ENCODE peak calls at places on chromosomes 5 and 9, in eight cellular contexts. One of them, this sample, is unnamed.

GRCh38 chr5:141681695-141682641 is at the start of gene ARAP3:
- DNase-seq in sigmoid colon: peak
- DNase-seq in central memory CD4-positive, alpha-beta T cell: no peak
- DNase-seq in HTR-8/SVneo: peak
- DNase-seq in GM03348: peak
- DNase-seq in stimulated activated CD4-positive, alpha-beta T cell treated with anti-CD3 and anti-CD28 coated beads, TNF-alpha, amount 100 ng/mL, for 1 hour: no peak
- DNase-seq in dorsolateral prefrontal cortex: no peak
- DNase-seq in NCI-H774: no peak
- DNase-seq in this sample: no peak

GRCh38 chr9:99162759-99163364 is 57.9 kb downstream of the TGFBR1 start:
- DNase-seq in dorsolateral prefrontal cortex: no peak
- DNase-seq in stimulated activated CD4-positive, alpha-beta T cell treated with anti-CD3 and anti-CD28 coated beads, TNF-alpha, amount 100 ng/mL, for 1 hour: no peak
- DNase-seq in GM03348: peak
- DNase-seq in HTR-8/SVneo: peak
- DNase-seq in central memory CD4-positive, alpha-beta T cell: no peak
- DNase-seq in NCI-H774: peak
- DNase-seq in sigmoid colon: no peak
- DNase-seq in this sample: no peak

GRCh38 chr9:22374021-22374420 is 72.6 kb upstream of the DMRTA1 start:
- DNase-seq in HTR-8/SVneo: no peak
- DNase-seq in sigmoid colon: no peak
- DNase-seq in GM03348: no peak
- DNase-seq in NCI-H774: peak
- DNase-seq in dorsolateral prefrontal cortex: no peak
- DNase-seq in central memory CD4-positive, alpha-beta T cell: no peak
- DNase-seq in stimulated activated CD4-positive, alpha-beta T cell treated with anti-CD3 and anti-CD28 coated beads, TNF-alpha, amount 100 ng/mL, for 1 hour: no peak
- DNase-seq in this sample: no peak

GRCh38 chr9:130371196-130371966 is 73.4 kb upstream of the ASS1 start:
- DNase-seq in HTR-8/SVneo: no peak
- DNase-seq in dorsolateral prefrontal cortex: no peak
- DNase-seq in sigmoid colon: no peak
- DNase-seq in NCI-H774: no peak
- DNase-seq in central memory CD4-positive, alpha-beta T cell: no peak
- DNase-seq in GM03348: peak
- DNase-seq in stimulated activated CD4-positive, alpha-beta T cell treated with anti-CD3 and anti-CD28 coated beads, TNF-alpha, amount 100 ng/mL, for 1 hour: no peak
- DNase-seq in this sample: no peak

GRCh38 chr9:23524607-23525155 is 301.4 kb downstream of the ELAVL2 start:
- DNase-seq in central memory CD4-positive, alpha-beta T cell: no peak
- DNase-seq in GM03348: no peak
- DNase-seq in NCI-H774: no peak
- DNase-seq in stimulated activated CD4-positive, alpha-beta T cell treated with anti-CD3 and anti-CD28 coated beads, TNF-alpha, amount 100 ng/mL, for 1 hour: no peak
- DNase-seq in sigmoid colon: no peak
- DNase-seq in HTR-8/SVneo: no peak
- DNase-seq in dorsolateral prefrontal cortex: no peak
- DNase-seq in this sample: no peak

GRCh38 chr5:170773031-170773985 is 10.2 kb upstream of the GABRP start:
- DNase-seq in central memory CD4-positive, alpha-beta T cell: no peak
- DNase-seq in NCI-H774: no peak
- DNase-seq in dorsolateral prefrontal cortex: no peak
- DNase-seq in stimulated activated CD4-positive, alpha-beta T cell treated with anti-CD3 and anti-CD28 coated beads, TNF-alpha, amount 100 ng/mL, for 1 hour: no peak
- DNase-seq in sigmoid colon: no peak
- DNase-seq in GM03348: no peak
- DNase-seq in HTR-8/SVneo: no peak
- DNase-seq in this sample: no peak

GRCh38 chr5:154267516-154267915 is 77.0 kb downstream of the GALNT10 start:
- DNase-seq in dorsolateral prefrontal cortex: no peak
- DNase-seq in HTR-8/SVneo: no peak
- DNase-seq in central memory CD4-positive, alpha-beta T cell: no peak
- DNase-seq in GM03348: no peak
- DNase-seq in sigmoid colon: no peak
- DNase-seq in stimulated activated CD4-positive, alpha-beta T cell treated with anti-CD3 and anti-CD28 coated beads, TNF-alpha, amount 100 ng/mL, for 1 hour: no peak
- DNase-seq in NCI-H774: no peak
- DNase-seq in this sample: no peak

GRCh38 chr5:53089481-53089976 is 20.0 kb downstream of the MOCS2 start:
- DNase-seq in dorsolateral prefrontal cortex: no peak
- DNase-seq in GM03348: no peak
- DNase-seq in sigmoid colon: no peak
- DNase-seq in central memory CD4-positive, alpha-beta T cell: peak
- DNase-seq in HTR-8/SVneo: no peak
- DNase-seq in NCI-H774: no peak
- DNase-seq in stimulated activated CD4-positive, alpha-beta T cell treated with anti-CD3 and anti-CD28 coated beads, TNF-alpha, amount 100 ng/mL, for 1 hour: no peak
- DNase-seq in this sample: no peak

GRCh38 chr9:125632321-125633115 is 74.5 kb downstream of the MAPKAP1 start:
- DNase-seq in stimulated activated CD4-positive, alpha-beta T cell treated with anti-CD3 and anti-CD28 coated beads, TNF-alpha, amount 100 ng/mL, for 1 hour: no peak
- DNase-seq in sigmoid colon: no peak
- DNase-seq in central memory CD4-positive, alpha-beta T cell: no peak
- DNase-seq in GM03348: peak
- DNase-seq in NCI-H774: peak
- DNase-seq in dorsolateral prefrontal cortex: no peak
- DNase-seq in HTR-8/SVneo: no peak
- DNase-seq in this sample: no peak

GRCh38 chr5:112735702-112736101 is 2.0 kb upstream of the APC start:
- DNase-seq in sigmoid colon: no peak
- DNase-seq in dorsolateral prefrontal cortex: no peak
- DNase-seq in NCI-H774: no peak
- DNase-seq in stimulated activated CD4-positive, alpha-beta T cell treated with anti-CD3 and anti-CD28 coated beads, TNF-alpha, amount 100 ng/mL, for 1 hour: no peak
- DNase-seq in GM03348: peak
- DNase-seq in HTR-8/SVneo: no peak
- DNase-seq in central memory CD4-positive, alpha-beta T cell: no peak
- DNase-seq in this sample: no peak

GRCh38 chr5:111857067-111857466 is 100.1 kb upstream of the NREP start:
- DNase-seq in dorsolateral prefrontal cortex: no peak
- DNase-seq in GM03348: no peak
- DNase-seq in sigmoid colon: no peak
- DNase-seq in stimulated activated CD4-positive, alpha-beta T cell treated with anti-CD3 and anti-CD28 coated beads, TNF-alpha, amount 100 ng/mL, for 1 hour: no peak
- DNase-seq in HTR-8/SVneo: no peak
- DNase-seq in central memory CD4-positive, alpha-beta T cell: no peak
- DNase-seq in NCI-H774: no peak
- DNase-seq in this sample: no peak

GRCh38 chr5:169637856-169638190 is 748 bp downstream of the DOCK2 start:
- DNase-seq in GM03348: no peak
- DNase-seq in HTR-8/SVneo: no peak
- DNase-seq in central memory CD4-positive, alpha-beta T cell: peak
- DNase-seq in NCI-H774: no peak
- DNase-seq in dorsolateral prefrontal cortex: no peak
- DNase-seq in stimulated activated CD4-positive, alpha-beta T cell treated with anti-CD3 and anti-CD28 coated beads, TNF-alpha, amount 100 ng/mL, for 1 hour: no peak
- DNase-seq in sigmoid colon: no peak
- DNase-seq in this sample: peak

GRCh38 chr5:172007795-172008465 is 1.5 kb upstream of the FBXW11 start:
- DNase-seq in NCI-H774: no peak
- DNase-seq in HTR-8/SVneo: no peak
- DNase-seq in stimulated activated CD4-positive, alpha-beta T cell treated with anti-CD3 and anti-CD28 coated beads, TNF-alpha, amount 100 ng/mL, for 1 hour: no peak
- DNase-seq in central memory CD4-positive, alpha-beta T cell: no peak
- DNase-seq in dorsolateral prefrontal cortex: no peak
- DNase-seq in GM03348: peak
- DNase-seq in sigmoid colon: no peak
- DNase-seq in this sample: no peak

GRCh38 chr9:86175223-86175622 is 75.9 kb upstream of the GOLM1 start:
- DNase-seq in central memory CD4-positive, alpha-beta T cell: no peak
- DNase-seq in HTR-8/SVneo: no peak
- DNase-seq in stimulated activated CD4-positive, alpha-beta T cell treated with anti-CD3 and anti-CD28 coated beads, TNF-alpha, amount 100 ng/mL, for 1 hour: no peak
- DNase-seq in GM03348: no peak
- DNase-seq in NCI-H774: peak
- DNase-seq in sigmoid colon: no peak
- DNase-seq in dorsolateral prefrontal cortex: no peak
- DNase-seq in this sample: no peak

GRCh38 chr5:45696206-45696836 is at the start of gene HCN1:
- DNase-seq in central memory CD4-positive, alpha-beta T cell: no peak
- DNase-seq in dorsolateral prefrontal cortex: peak
- DNase-seq in GM03348: peak
- DNase-seq in NCI-H774: no peak
- DNase-seq in stimulated activated CD4-positive, alpha-beta T cell treated with anti-CD3 and anti-CD28 coated beads, TNF-alpha, amount 100 ng/mL, for 1 hour: no peak
- DNase-seq in sigmoid colon: peak
- DNase-seq in HTR-8/SVneo: peak
- DNase-seq in this sample: no peak

GRCh38 chr9:5876711-5877110 is 14.0 kb upstream of the MLANA start:
- DNase-seq in GM03348: no peak
- DNase-seq in sigmoid colon: no peak
- DNase-seq in dorsolateral prefrontal cortex: no peak
- DNase-seq in central memory CD4-positive, alpha-beta T cell: no peak
- DNase-seq in stimulated activated CD4-positive, alpha-beta T cell treated with anti-CD3 and anti-CD28 coated beads, TNF-alpha, amount 100 ng/mL, for 1 hour: no peak
- DNase-seq in NCI-H774: no peak
- DNase-seq in HTR-8/SVneo: no peak
- DNase-seq in this sample: no peak

GRCh38 chr5:62475072-62475471 is 62.5 kb downstream of the IPO11 start:
- DNase-seq in sigmoid colon: no peak
- DNase-seq in dorsolateral prefrontal cortex: no peak
- DNase-seq in stimulated activated CD4-positive, alpha-beta T cell treated with anti-CD3 and anti-CD28 coated beads, TNF-alpha, amount 100 ng/mL, for 1 hour: no peak
- DNase-seq in HTR-8/SVneo: no peak
- DNase-seq in NCI-H774: no peak
- DNase-seq in GM03348: no peak
- DNase-seq in central memory CD4-positive, alpha-beta T cell: no peak
- DNase-seq in this sample: no peak

GRCh38 chr5:160923927-160924705 is 72.1 kb upstream of the ATP10B start:
- DNase-seq in dorsolateral prefrontal cortex: no peak
- DNase-seq in central memory CD4-positive, alpha-beta T cell: no peak
- DNase-seq in GM03348: no peak
- DNase-seq in HTR-8/SVneo: no peak
- DNase-seq in stimulated activated CD4-positive, alpha-beta T cell treated with anti-CD3 and anti-CD28 coated beads, TNF-alpha, amount 100 ng/mL, for 1 hour: no peak
- DNase-seq in NCI-H774: peak
- DNase-seq in sigmoid colon: no peak
- DNase-seq in this sample: no peak

GRCh38 chr5:177385720-177386119 is 1.5 kb downstream of the SLC34A1 start:
- DNase-seq in HTR-8/SVneo: no peak
- DNase-seq in NCI-H774: no peak
- DNase-seq in stimulated activated CD4-positive, alpha-beta T cell treated with anti-CD3 and anti-CD28 coated beads, TNF-alpha, amount 100 ng/mL, for 1 hour: no peak
- DNase-seq in central memory CD4-positive, alpha-beta T cell: no peak
- DNase-seq in sigmoid colon: no peak
- DNase-seq in dorsolateral prefrontal cortex: no peak
- DNase-seq in GM03348: no peak
- DNase-seq in this sample: no peak

GRCh38 chr5:139731281-139731680 is 64.3 kb upstream of the PSD2 start:
- DNase-seq in NCI-H774: no peak
- DNase-seq in central memory CD4-positive, alpha-beta T cell: no peak
- DNase-seq in stimulated activated CD4-positive, alpha-beta T cell treated with anti-CD3 and anti-CD28 coated beads, TNF-alpha, amount 100 ng/mL, for 1 hour: no peak
- DNase-seq in sigmoid colon: no peak
- DNase-seq in HTR-8/SVneo: no peak
- DNase-seq in GM03348: no peak
- DNase-seq in dorsolateral prefrontal cortex: no peak
- DNase-seq in this sample: no peak

GRCh38 chr9:126784401-126784800 is 20.4 kb upstream of the ZBTB43 start:
- DNase-seq in NCI-H774: no peak
- DNase-seq in sigmoid colon: no peak
- DNase-seq in dorsolateral prefrontal cortex: no peak
- DNase-seq in central memory CD4-positive, alpha-beta T cell: no peak
- DNase-seq in stimulated activated CD4-positive, alpha-beta T cell treated with anti-CD3 and anti-CD28 coated beads, TNF-alpha, amount 100 ng/mL, for 1 hour: no peak
- DNase-seq in HTR-8/SVneo: no peak
- DNase-seq in GM03348: no peak
- DNase-seq in this sample: no peak

GRCh38 chr9:78236511-78236950 is 656 bp downstream of the CEP78 start:
- DNase-seq in sigmoid colon: peak
- DNase-seq in HTR-8/SVneo: no peak
- DNase-seq in dorsolateral prefrontal cortex: no peak
- DNase-seq in GM03348: no peak
- DNase-seq in central memory CD4-positive, alpha-beta T cell: no peak
- DNase-seq in NCI-H774: no peak
- DNase-seq in stimulated activated CD4-positive, alpha-beta T cell treated with anti-CD3 and anti-CD28 coated beads, TNF-alpha, amount 100 ng/mL, for 1 hour: no peak
- DNase-seq in this sample: no peak

GRCh38 chr5:32710859-32711692 is at the start of gene NPR3:
- DNase-seq in GM03348: peak
- DNase-seq in central memory CD4-positive, alpha-beta T cell: no peak
- DNase-seq in dorsolateral prefrontal cortex: no peak
- DNase-seq in stimulated activated CD4-positive, alpha-beta T cell treated with anti-CD3 and anti-CD28 coated beads, TNF-alpha, amount 100 ng/mL, for 1 hour: no peak
- DNase-seq in NCI-H774: no peak
- DNase-seq in HTR-8/SVneo: peak
- DNase-seq in sigmoid colon: peak
- DNase-seq in this sample: no peak

GRCh38 chr5:126449751-126450271 is 26.6 kb downstream of the GRAMD2B start:
- DNase-seq in sigmoid colon: no peak
- DNase-seq in stimulated activated CD4-positive, alpha-beta T cell treated with anti-CD3 and anti-CD28 coated beads, TNF-alpha, amount 100 ng/mL, for 1 hour: peak
- DNase-seq in dorsolateral prefrontal cortex: no peak
- DNase-seq in GM03348: peak
- DNase-seq in central memory CD4-positive, alpha-beta T cell: peak
- DNase-seq in HTR-8/SVneo: no peak
- DNase-seq in NCI-H774: no peak
- DNase-seq in this sample: peak

GRCh38 chr5:9470410-9470809 is 75.5 kb downstream of the SEMA5A start:
- DNase-seq in stimulated activated CD4-positive, alpha-beta T cell treated with anti-CD3 and anti-CD28 coated beads, TNF-alpha, amount 100 ng/mL, for 1 hour: no peak
- DNase-seq in dorsolateral prefrontal cortex: no peak
- DNase-seq in NCI-H774: no peak
- DNase-seq in HTR-8/SVneo: no peak
- DNase-seq in GM03348: no peak
- DNase-seq in central memory CD4-positive, alpha-beta T cell: no peak
- DNase-seq in sigmoid colon: no peak
- DNase-seq in this sample: no peak

GRCh38 chr5:158074992-158075769 is 216.2 kb upstream of the CLINT1 start:
- DNase-seq in sigmoid colon: peak
- DNase-seq in HTR-8/SVneo: peak
- DNase-seq in dorsolateral prefrontal cortex: no peak
- DNase-seq in central memory CD4-positive, alpha-beta T cell: peak
- DNase-seq in NCI-H774: peak
- DNase-seq in GM03348: peak
- DNase-seq in stimulated activated CD4-positive, alpha-beta T cell treated with anti-CD3 and anti-CD28 coated beads, TNF-alpha, amount 100 ng/mL, for 1 hour: no peak
- DNase-seq in this sample: peak

GRCh38 chr5:13250450-13251291 is 693.8 kb downstream of the DNAH5 start:
- DNase-seq in sigmoid colon: no peak
- DNase-seq in stimulated activated CD4-positive, alpha-beta T cell treated with anti-CD3 and anti-CD28 coated beads, TNF-alpha, amount 100 ng/mL, for 1 hour: no peak
- DNase-seq in central memory CD4-positive, alpha-beta T cell: no peak
- DNase-seq in GM03348: peak
- DNase-seq in HTR-8/SVneo: peak
- DNase-seq in dorsolateral prefrontal cortex: no peak
- DNase-seq in NCI-H774: no peak
- DNase-seq in this sample: no peak

GRCh38 chr5:90767710-90768109 is 209.1 kb downstream of the ADGRV1 start:
- DNase-seq in sigmoid colon: no peak
- DNase-seq in NCI-H774: no peak
- DNase-seq in stimulated activated CD4-positive, alpha-beta T cell treated with anti-CD3 and anti-CD28 coated beads, TNF-alpha, amount 100 ng/mL, for 1 hour: no peak
- DNase-seq in dorsolateral prefrontal cortex: no peak
- DNase-seq in GM03348: no peak
- DNase-seq in central memory CD4-positive, alpha-beta T cell: no peak
- DNase-seq in HTR-8/SVneo: no peak
- DNase-seq in this sample: no peak

GRCh38 chr5:51476456-51476855 is 93.2 kb downstream of the ISL1 start:
- DNase-seq in GM03348: no peak
- DNase-seq in central memory CD4-positive, alpha-beta T cell: no peak
- DNase-seq in stimulated activated CD4-positive, alpha-beta T cell treated with anti-CD3 and anti-CD28 coated beads, TNF-alpha, amount 100 ng/mL, for 1 hour: no peak
- DNase-seq in NCI-H774: no peak
- DNase-seq in dorsolateral prefrontal cortex: no peak
- DNase-seq in HTR-8/SVneo: no peak
- DNase-seq in sigmoid colon: no peak
- DNase-seq in this sample: no peak

GRCh38 chr5:77256406-77256805 is 45.9 kb downstream of the PDE8B start:
- DNase-seq in GM03348: no peak
- DNase-seq in central memory CD4-positive, alpha-beta T cell: no peak
- DNase-seq in stimulated activated CD4-positive, alpha-beta T cell treated with anti-CD3 and anti-CD28 coated beads, TNF-alpha, amount 100 ng/mL, for 1 hour: no peak
- DNase-seq in dorsolateral prefrontal cortex: no peak
- DNase-seq in sigmoid colon: no peak
- DNase-seq in HTR-8/SVneo: no peak
- DNase-seq in NCI-H774: no peak
- DNase-seq in this sample: no peak

GRCh38 chr5:128408622-128409021 is 129.4 kb downstream of the FBN2 start:
- DNase-seq in central memory CD4-positive, alpha-beta T cell: no peak
- DNase-seq in GM03348: no peak
- DNase-seq in dorsolateral prefrontal cortex: no peak
- DNase-seq in NCI-H774: no peak
- DNase-seq in sigmoid colon: no peak
- DNase-seq in HTR-8/SVneo: no peak
- DNase-seq in stimulated activated CD4-positive, alpha-beta T cell treated with anti-CD3 and anti-CD28 coated beads, TNF-alpha, amount 100 ng/mL, for 1 hour: no peak
- DNase-seq in this sample: no peak

This sample was measured in central memory CD8-positive, alpha-beta T cell.